ENCODE peak calls at places on chromosome 9, in ten cellular contexts. N, E, J, F, Y, X, G, I, P and A are unnamed samples.

GRCh38 chr9:130295945-130296782 is 30.6 kb downstream of the HMCN2 start:
- DNase-seq in N (no peak), E (no peak), J (no peak), F (no peak), Y (no peak), X (no peak), G (no peak), I (no peak), P (no peak), A (no peak)

GRCh38 chr9:20835364-20836286 is 151.6 kb downstream of the FOCAD start:
- DNase-seq in N (no peak), E (peak; percentile 87), J (no peak), F (no peak), Y (no peak), X (no peak), G (no peak), I (no peak), P (no peak), A (no peak)

GRCh38 chr9:136014147-136014927 is 53.2 kb upstream of the UBAC1 start:
- DNase-seq in N (no peak), E (no peak), J (no peak), F (no peak), Y (no peak), X (no peak), G (no peak), I (no peak), P (no peak), A (no peak)

GRCh38 chr9:20426019-20426418 is 196.3 kb downstream of the MLLT3 start:
- DNase-seq in N (no peak), E (no peak), J (no peak), F (no peak), Y (no peak), X (no peak), G (no peak), I (no peak), P (no peak), A (no peak)

GRCh38 chr9:38101423-38101822 is 32.4 kb upstream of the SHB start:
- DNase-seq in N (no peak), E (no peak), J (no peak), F (no peak), Y (no peak), X (no peak), G (no peak), I (no peak), P (no peak), A (no peak)

GRCh38 chr9:90770927-90771326 is 30.7 kb upstream of the SYK start:
- DNase-seq in N (no peak), E (no peak), J (no peak), F (no peak), Y (no peak), X (no peak), G (no peak), I (no peak), P (no peak), A (no peak)

GRCh38 chr9:36996677-36997076 is 37.4 kb downstream of the PAX5 start:
- DNase-seq in N (no peak), E (no peak), J (no peak), F (no peak), Y (no peak), X (no peak), G (no peak), I (no peak), P (no peak), A (no peak)

GRCh38 chr9:120351106-120351505 is 228.9 kb downstream of the CDK5RAP2 start:
- DNase-seq in N (no peak), E (no peak), J (no peak), F (no peak), Y (no peak), X (no peak), G (no peak), I (no peak), P (no peak), A (no peak)

GRCh38 chr9:130045657-130046450 is 2.9 kb upstream of the FNBP1 start:
- DNase-seq in N (no peak), E (no peak), J (no peak), F (no peak), Y (no peak), X (no peak), G (no peak), I (no peak), P (no peak), A (no peak)

GRCh38 chr9:14389146-14389545 is 75.2 kb upstream of the NFIB start:
- DNase-seq in N (no peak), E (no peak), J (no peak), F (no peak), Y (no peak), X (no peak), G (no peak), I (no peak), P (no peak), A (no peak)

GRCh38 chr9:88574993-88575392 is 40.0 kb downstream of the NXNL2 start:
- DNase-seq in N (no peak), E (peak; percentile 58), J (no peak), F (no peak), Y (no peak), X (no peak), G (no peak), I (no peak), P (no peak), A (no peak)

GRCh38 chr9:134545213-134546211 is 96.1 kb upstream of the COL5A1 start:
- DNase-seq in N (no peak), E (no peak), J (no peak), F (no peak), Y (peak; percentile 10), X (no peak), G (peak; percentile 9), I (peak; percentile 74), P (no peak), A (no peak)

GRCh38 chr9:29199975-29200374 is 1626.7 kb upstream of the C9orf72 start:
- DNase-seq in N (no peak), E (no peak), J (no peak), F (no peak), Y (no peak), X (no peak), G (no peak), I (no peak), P (no peak), A (no peak)

GRCh38 chr9:123924727-123925126 is 5.2 kb downstream of the DENND1A start:
- DNase-seq in N (no peak), E (peak; percentile 77), J (no peak), F (no peak), Y (no peak), X (no peak), G (no peak), I (no peak), P (no peak), A (no peak)

GRCh38 chr9:20291201-20291600 is 331.1 kb downstream of the MLLT3 start:
- DNase-seq in N (no peak), E (no peak), J (no peak), F (no peak), Y (no peak), X (no peak), G (no peak), I (no peak), P (no peak), A (no peak)

GRCh38 chr9:36543916-36544315 is 28.8 kb upstream of the MELK start:
- DNase-seq in N (no peak), E (peak; percentile 88), J (no peak), F (no peak), Y (no peak), X (no peak), G (peak; percentile 2), I (peak; percentile 71), P (no peak), A (no peak)

GRCh38 chr9:124769451-124770358 is 1.4 kb downstream of the NR6A1 start:
- DNase-seq in N (peak; percentile 59), E (peak; percentile 69), J (no peak), F (peak; percentile 44), Y (no peak), X (no peak), G (no peak), I (no peak), P (no peak), A (no peak)

GRCh38 chr9:4821994-4822544 is 29.3 kb downstream of the RCL1 start:
- DNase-seq in N (no peak), E (no peak), J (no peak), F (no peak), Y (no peak), X (no peak), G (no peak), I (no peak), P (no peak), A (no peak)

GRCh38 chr9:98846081-98846480 is 38.6 kb downstream of the GALNT12 start:
- DNase-seq in N (no peak), E (no peak), J (no peak), F (no peak), Y (no peak), X (no peak), G (no peak), I (no peak), P (no peak), A (no peak)

GRCh38 chr9:105877719-105878118 is 183.4 kb downstream of the TMEM38B start:
- DNase-seq in N (no peak), E (no peak), J (no peak), F (peak; percentile 92), Y (no peak), X (no peak), G (no peak), I (no peak), P (no peak), A (no peak)

GRCh38 chr9:93052791-93053540 is 5.5 kb upstream of the SUSD3 start:
- DNase-seq in N (no peak), E (no peak), J (no peak), F (peak; percentile 38), Y (no peak), X (no peak), G (no peak), I (no peak), P (no peak), A (no peak)

GRCh38 chr9:6552738-6553121 is 92.8 kb downstream of the GLDC start:
- DNase-seq in N (no peak), E (peak; percentile 55), J (no peak), F (no peak), Y (no peak), X (no peak), G (no peak), I (no peak), P (no peak), A (no peak)

GRCh38 chr9:95724253-95724991 is 151.1 kb upstream of the ERCC6L2 start:
- DNase-seq in N (no peak), E (no peak), J (peak; percentile 44), F (no peak), Y (no peak), X (peak; percentile 48), G (no peak), I (no peak), P (peak; percentile 85), A (peak; percentile 88)